ENCODE peak calls at places on chromosomes 12 and 14, in five cellular contexts. V, M, R, O and E are unnamed samples.
A peak's percentile ranks its signal among the peaks of the same experiment; 100 is the strongest.

GRCh38 chr12:9742665-9743064 is 9.8 kb upstream of the CLECL1 start:
- DNase-seq in M (no peak), O (no peak), R (no peak), V (peak; percentile 25), E (no peak)

GRCh38 chr12:124625867-124626675 is 58.7 kb upstream of the NCOR2 start:
- DNase-seq in R (no peak), O (peak; percentile 52), M (peak; percentile 98), V (no peak), E (peak; percentile 62)

GRCh38 chr14:106207316-106207715 is 680.9 kb downstream of the TMEM121 start:
- DNase-seq in M (no peak), O (no peak), V (no peak), R (no peak), E (no peak)

GRCh38 chr12:27822076-27822712 is 42.2 kb upstream of the MANSC4 start:
- DNase-seq in M (no peak), R (no peak), V (peak; percentile 27), O (no peak), E (no peak)

GRCh38 chr14:95696741-95697140 is 10.5 kb downstream of the TCL1B start:
- DNase-seq in M (peak; percentile 25), V (no peak), O (no peak), R (no peak), E (no peak)

GRCh38 chr14:105393151-105393550 is 5.2 kb upstream of the TEX22 start:
- DNase-seq in R (no peak), V (no peak), M (no peak), O (no peak), E (no peak)

GRCh38 chr12:116609715-116610114 is 50.5 kb downstream of the MAP1LC3B2 start:
- DNase-seq in M (no peak), V (no peak), R (peak; percentile 34), O (no peak), E (no peak)

GRCh38 chr14:23409966-23410635 is 2.0 kb upstream of the MYH6 start:
- DNase-seq in R (no peak), O (no peak), V (no peak), M (no peak), E (no peak)

GRCh38 chr12:43482311-43483085 is 69.5 kb downstream of the ADAMTS20 start:
- DNase-seq in O (no peak), R (no peak), M (no peak), V (no peak), E (no peak)

GRCh38 chr12:113161415-113162016 is 12.0 kb downstream of the CFAP73 start:
- DNase-seq in O (no peak), R (peak; percentile 94), V (no peak), M (no peak), E (no peak)

GRCh38 chr14:42893183-42893582 is 1286.5 kb downstream of the LRFN5 start:
- DNase-seq in O (no peak), R (no peak), V (no peak), M (no peak), E (no peak)

GRCh38 chr14:99632410-99633035 is 12.4 kb upstream of the HHIPL1 start:
- DNase-seq in R (no peak), V (no peak), O (no peak), M (no peak), E (no peak)

GRCh38 chr12:106149096-106149784 is 10.5 kb upstream of the NUAK1 start:
- DNase-seq in O (peak; percentile 37), V (no peak), R (peak; percentile 34), M (no peak), E (no peak)

GRCh38 chr14:50823763-50824636 is 7.0 kb downstream of the NIN start:
- DNase-seq in R (no peak), V (no peak), O (peak; percentile 50), M (no peak), E (no peak)

GRCh38 chr12:62933871-62934798 is 815 bp downstream of the PPM1H start:
- DNase-seq in O (peak; percentile 35), R (peak; percentile 20), M (peak; percentile 85), V (no peak), E (no peak)

GRCh38 chr14:86626530-86626929 is 1096.6 kb downstream of the FLRT2 start:
- DNase-seq in M (no peak), O (no peak), V (no peak), R (no peak), E (no peak)

GRCh38 chr14:104781271-104782077 is 14.1 kb downstream of the AKT1 start:
- DNase-seq in O (no peak), R (no peak), M (no peak), V (no peak), E (no peak)

GRCh38 chr12:77049767-77050353 is 15.5 kb downstream of the E2F7 start:
- DNase-seq in V (no peak), R (no peak), M (no peak), O (peak; percentile 17), E (no peak)

GRCh38 chr14:90837355-90837754 is 21.1 kb upstream of the TTC7B start:
- DNase-seq in M (no peak), V (no peak), O (no peak), R (no peak), E (no peak)

GRCh38 chr12:47820631-47821345 is 1.1 kb upstream of the HDAC7 start:
- DNase-seq in M (peak; percentile 97), V (no peak), O (peak; percentile 85), R (peak; percentile 82), E (peak; percentile 60)

GRCh38 chr12:113184900-113185179 is 438 bp downstream of the DDX54 start:
- DNase-seq in M (peak; percentile 97), V (peak; percentile 80), O (peak; percentile 88), R (peak; percentile 84), E (peak; percentile 57)

DNA sequence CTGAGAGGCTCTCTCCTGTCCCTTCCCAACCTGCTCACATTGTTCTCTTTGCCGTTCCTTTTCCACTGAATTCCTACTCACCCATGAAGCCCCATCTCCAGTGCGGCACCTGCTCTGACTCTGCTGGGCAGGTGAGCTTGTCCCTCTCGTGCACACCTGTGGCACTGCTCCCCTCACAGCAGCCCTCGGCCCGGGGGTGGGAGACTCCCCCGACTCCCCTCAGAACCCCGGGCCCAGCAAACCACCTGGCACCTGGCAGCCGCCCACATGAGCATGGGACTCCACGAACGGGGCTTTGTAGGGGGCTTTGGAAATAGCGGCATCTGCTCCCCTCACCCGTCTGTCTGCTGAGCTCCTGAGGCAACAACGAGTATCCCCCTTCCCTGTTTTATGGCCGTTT is 162.4 kb upstream of the PRMT8 start:
- DNase-seq in R (no peak), V (no peak), M (no peak), O (no peak), E (no peak)
- TF ChIP-seq CTCF in R (no peak), V (no peak), M (no peak), O (no peak), E (no peak)

DNA sequence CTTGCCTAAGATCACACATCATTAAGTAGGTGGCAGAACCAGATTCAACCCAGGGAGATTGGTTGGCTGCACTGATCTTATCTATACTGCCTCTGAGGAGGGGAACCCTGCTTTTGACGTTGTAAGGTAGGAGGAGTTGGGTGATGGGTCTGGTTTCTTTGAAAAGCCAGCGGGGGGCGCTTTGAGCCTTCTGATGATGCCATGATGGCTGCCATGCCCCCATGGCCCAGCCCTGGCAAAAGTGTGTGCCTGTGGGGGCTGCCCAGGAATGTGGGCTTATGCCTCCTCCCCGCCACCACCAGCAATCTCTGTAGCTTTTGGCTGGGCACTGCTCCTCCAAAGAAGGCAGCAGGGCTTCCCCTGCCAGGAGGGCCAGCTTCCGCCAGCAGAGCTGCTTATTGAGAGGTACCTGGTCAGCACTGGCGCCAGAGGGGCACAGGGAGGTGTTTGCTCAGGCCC is 224.3 kb downstream of the SLC41A2 start:
- DNase-seq in M (no peak), R (no peak), O (no peak), V (no peak), E (no peak)
- TF ChIP-seq CTCF in M (no peak), R (no peak), O (peak; percentile 15), V (no peak), E (no peak)

GRCh38 chr12:12645485-12645884 is 33.8 kb downstream of the CREBL2 start:
- DNase-seq in O (no peak), M (no peak), R (no peak), V (peak; percentile 21), E (no peak)
- TF ChIP-seq CTCF in O (peak; percentile 42), M (no peak), R (no peak), V (peak; percentile 56), E (no peak)

GRCh38 chr12:50101663-50102062 is 2.1 kb upstream of the GPD1 start:
- DNase-seq in O (no peak), M (no peak), R (no peak), V (no peak), E (no peak)
- TF ChIP-seq CTCF in O (peak; percentile 34), M (no peak), R (peak; percentile 35), V (no peak), E (no peak)

DNA sequence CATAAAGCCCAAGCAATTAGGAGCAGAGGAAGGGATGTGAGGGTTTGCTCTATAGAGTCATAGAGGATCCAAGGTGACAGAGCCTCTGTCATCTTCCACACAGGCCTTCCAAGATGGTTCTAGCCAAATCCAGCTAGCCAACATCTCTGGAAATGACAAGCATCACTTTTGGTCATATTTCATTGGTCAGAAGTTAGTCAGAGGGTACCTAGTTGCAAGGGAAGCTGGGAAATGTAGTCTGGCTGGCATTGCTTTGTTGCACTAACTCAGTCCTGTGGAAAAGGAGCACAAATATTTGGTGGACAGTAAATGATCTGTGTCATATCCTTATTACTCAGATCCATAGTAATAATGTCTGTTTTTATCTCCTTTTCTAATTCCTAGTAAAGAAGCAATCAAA is 715.7 kb downstream of the NRXN3 start:
- DNase-seq in R (no peak), M (no peak), O (no peak), V (no peak), E (no peak)
- TF ChIP-seq CTCF in R (no peak), M (no peak), O (no peak), V (no peak), E (no peak)